ENCODE peak calls at places on chromosomes 6 and 20, in eight cellular contexts. N is body of pancreas, J is testis, E is IMR-90, Z is endothelial cell of umbilical vein, D is H1, I is stomach, Q is A549. K is an unnamed sample.

GRCh38 chr6:55974688-55975087 is 99.3 kb upstream of the BMP5 start:
- DNase-seq in N (no peak), J (no peak), E (no peak), Z (peak), D (no peak), I (no peak), Q (no peak), K (no peak)

GRCh38 chr6:29502597-29502996 is 14.8 kb upstream of the MAS1L start:
- DNase-seq in N (no peak), J (no peak), E (no peak), Z (peak), D (peak), I (no peak), Q (no peak), K (no peak)

GRCh38 chr6:15351631-15352030 is 105.8 kb downstream of the JARID2 start:
- DNase-seq in N (no peak), J (no peak), E (peak), Z (peak), D (no peak), I (no peak), Q (peak), K (peak)

GRCh38 chr6:53066059-53066406 is 829 bp downstream of the FBXO9 start:
- DNase-seq in N (peak), J (peak), E (peak), Z (peak), D (no peak), I (peak), Q (peak), K (peak)

GRCh38 chr6:108621117-108621516 is 60.4 kb downstream of the FOXO3 start:
- DNase-seq in N (peak), J (no peak), E (peak), Z (peak), D (no peak), I (peak), Q (no peak), K (no peak)

GRCh38 chr20:14865731-14866130 is 528.3 kb upstream of the FLRT3 start:
- DNase-seq in N (no peak), J (no peak), E (no peak), Z (no peak), D (no peak), I (no peak), Q (no peak), K (no peak)

GRCh38 chr6:81623106-81623834 is 129.2 kb downstream of the TENT5A start:
- DNase-seq in N (no peak), J (no peak), E (peak), Z (no peak), D (no peak), I (no peak), Q (no peak), K (no peak)

GRCh38 chr6:123888779-123889513 is 85.3 kb downstream of the NKAIN2 start:
- DNase-seq in N (no peak), J (no peak), E (no peak), Z (no peak), D (no peak), I (no peak), Q (no peak), K (no peak)

GRCh38 chr6:21026576-21027273 is 492.5 kb downstream of the CDKAL1 start:
- DNase-seq in N (no peak), J (no peak), E (peak), Z (peak), D (no peak), I (no peak), Q (no peak), K (no peak)

DNA sequence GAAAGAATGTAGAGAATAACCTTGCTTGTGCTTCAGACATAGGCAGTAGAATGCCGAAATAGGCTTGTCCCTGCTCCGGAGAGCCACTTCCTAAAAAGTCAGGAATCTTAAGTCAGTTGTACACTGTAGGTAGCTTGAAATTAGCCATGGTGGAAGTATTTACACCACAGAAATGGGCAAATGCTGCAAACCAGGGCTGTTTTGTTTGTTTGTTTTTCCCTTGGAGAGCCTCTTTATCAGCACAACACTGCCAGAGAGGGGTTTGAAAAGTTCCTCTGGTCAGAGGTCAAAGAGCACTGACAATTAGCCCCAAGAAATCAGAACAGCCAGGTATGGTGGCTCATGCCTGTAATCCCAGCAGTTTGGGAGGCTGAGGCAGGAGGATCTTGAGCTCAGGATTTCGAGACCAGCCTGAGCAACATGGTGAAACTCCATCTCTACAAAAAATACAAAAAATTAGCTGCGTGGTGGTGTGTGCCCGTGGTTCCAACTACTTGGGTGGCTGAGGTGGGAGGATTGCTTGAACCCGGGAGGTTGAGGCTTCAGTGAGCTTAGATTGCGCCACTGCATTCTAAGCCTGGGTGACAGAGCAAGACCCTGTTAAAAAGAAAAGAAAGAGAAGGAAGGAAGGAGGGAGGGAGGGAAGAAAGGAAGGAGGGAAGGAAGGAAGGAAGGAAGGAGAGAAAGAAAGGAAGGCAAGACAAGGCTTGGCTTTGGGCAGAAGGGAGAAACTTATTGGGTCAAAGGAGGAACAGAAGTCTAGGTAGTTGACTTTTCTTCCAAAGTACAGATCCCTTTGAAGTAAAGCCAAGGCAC is 61.0 kb upstream of the ZMYND8 start:
- DNase-seq in N (no peak), J (no peak), E (no peak), Z (no peak), D (no peak), I (no peak), Q (no peak), K (no peak)
- H3K27ac ChIP-seq in N (no peak), J (no peak), E (no peak), Z (no peak), D (no peak), I (no peak), Q (peak), K (no peak)

DNA sequence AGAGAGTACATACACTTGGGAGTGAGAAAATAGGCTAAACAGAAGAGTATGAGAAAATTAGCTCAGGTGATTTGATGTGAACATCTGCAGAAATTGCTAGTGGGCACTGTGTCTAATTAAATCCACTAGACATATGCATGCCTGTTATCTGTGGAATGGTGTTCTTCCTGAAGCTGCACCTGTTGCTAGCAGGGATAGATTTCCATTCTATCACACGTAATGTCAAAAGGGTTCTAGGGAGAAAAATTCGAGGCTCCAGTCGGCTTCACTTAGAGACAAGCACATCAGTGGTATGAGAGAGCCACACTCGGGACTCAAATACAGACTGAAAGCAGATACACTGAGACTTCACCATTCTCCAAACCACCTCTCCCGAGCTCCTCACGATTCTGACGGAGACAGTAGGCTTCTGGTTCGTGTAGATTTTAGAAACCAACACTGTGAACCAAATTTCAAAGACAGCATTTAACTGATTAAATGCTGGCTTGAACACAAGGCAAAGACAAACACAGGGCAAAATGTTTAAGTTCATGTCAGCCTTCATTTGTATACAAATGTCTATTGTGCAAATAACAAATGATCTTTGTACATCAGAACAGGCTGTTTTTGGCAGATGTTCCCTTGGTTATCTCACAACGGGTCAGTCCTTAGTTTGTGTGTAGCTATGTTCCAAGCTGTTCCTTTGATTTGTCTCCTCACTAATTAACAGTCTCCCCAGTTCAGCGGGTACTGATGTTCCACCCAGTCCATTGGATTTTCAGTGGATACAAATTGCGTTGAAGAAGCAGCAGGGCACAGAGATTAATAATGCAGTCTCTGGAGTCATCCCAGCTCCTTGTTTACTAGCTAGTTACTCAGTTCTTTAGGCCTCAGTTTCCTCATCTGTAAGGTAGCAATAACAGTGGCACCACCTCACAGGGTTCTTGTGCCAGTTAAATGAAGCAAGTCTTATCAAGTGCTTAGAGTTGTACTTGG is 131.0 kb upstream of the IFNGR1 start:
- DNase-seq in N (no peak), J (no peak), E (no peak), Z (no peak), D (no peak), I (no peak), Q (no peak), K (no peak)
- H3K4me3 ChIP-seq in N (no peak), J (no peak), E (no peak), Z (no peak), D (no peak), I (no peak), Q (no peak), K (no peak)

DNA sequence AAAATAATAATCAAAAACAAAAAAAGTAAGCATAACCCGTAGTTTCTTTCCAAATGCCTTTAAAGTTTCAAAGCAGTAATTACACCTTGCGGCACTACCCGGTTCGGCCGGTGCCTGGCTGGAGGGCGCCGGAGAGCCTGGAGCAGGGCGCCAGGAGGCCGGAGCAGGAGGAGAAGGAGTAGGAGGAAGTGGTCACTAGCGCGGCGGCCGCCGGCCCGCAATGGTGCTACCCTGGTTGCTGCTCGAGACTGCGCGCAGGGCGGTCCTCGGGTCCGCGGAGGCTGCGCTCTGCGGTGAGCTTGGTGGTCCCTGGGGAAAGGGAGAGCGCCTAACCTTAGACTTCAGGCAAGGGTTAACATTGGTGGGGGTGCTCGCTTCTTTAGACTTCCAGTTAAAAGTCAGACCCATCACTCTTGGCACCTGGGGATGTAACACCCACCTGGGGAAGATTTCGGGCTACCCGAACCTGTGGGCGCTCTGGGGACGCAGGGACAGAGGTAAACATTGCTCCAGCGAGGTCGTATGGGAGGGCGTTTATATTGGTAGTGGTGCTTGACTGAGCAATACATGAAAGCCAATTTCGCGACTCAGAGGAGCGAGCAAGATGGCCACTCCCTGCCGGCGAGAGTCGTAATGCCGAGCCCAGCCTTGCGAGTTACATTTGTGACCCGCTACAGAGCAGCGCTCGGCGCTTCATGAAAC is 5.8 kb upstream of the USP45 start:
- DNase-seq in N (peak), J (peak), E (peak), Z (peak), D (peak), I (peak), Q (peak), K (peak)
- TF ChIP-seq POLR2A in N (peak), J (no peak), E (peak), Z (peak), D (peak), I (no peak), Q (peak), K (peak)

GRCh38 chr20:51237278-51237677 is 214.4 kb upstream of the KCNG1 start:
- DNase-seq in N (no peak), J (no peak), E (peak), Z (no peak), D (no peak), I (no peak), Q (no peak), K (peak)
- H3K27ac ChIP-seq in N (no peak), J (no peak), E (no peak), Z (no peak), D (no peak), I (no peak), Q (no peak), K (peak)

DNA sequence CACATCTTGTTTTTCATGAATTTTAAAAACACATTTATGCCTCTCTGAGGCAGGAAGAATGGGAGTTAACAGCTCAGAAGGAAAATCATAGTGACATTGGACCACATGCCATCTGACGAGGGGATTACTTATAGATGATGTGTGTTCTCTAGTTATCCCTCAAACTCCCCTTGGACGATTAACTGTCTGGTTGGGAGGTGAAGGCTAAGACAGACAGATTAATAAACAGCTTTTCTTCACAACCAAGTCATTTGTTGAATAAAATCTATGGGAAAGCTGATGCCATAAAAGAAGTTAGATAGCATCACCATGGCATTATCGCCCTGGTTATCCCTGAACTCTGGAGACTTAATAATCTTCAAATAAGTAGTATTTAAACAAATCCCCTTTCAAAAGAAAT is 80.1 kb upstream of the PREP start:
- DNase-seq in N (no peak), J (no peak), E (no peak), Z (no peak), D (no peak), I (no peak), Q (no peak), K (no peak)
- H3K4me3 ChIP-seq in N (no peak), J (no peak), E (no peak), Z (no peak), D (no peak), I (no peak), Q (no peak), K (no peak)

DNA sequence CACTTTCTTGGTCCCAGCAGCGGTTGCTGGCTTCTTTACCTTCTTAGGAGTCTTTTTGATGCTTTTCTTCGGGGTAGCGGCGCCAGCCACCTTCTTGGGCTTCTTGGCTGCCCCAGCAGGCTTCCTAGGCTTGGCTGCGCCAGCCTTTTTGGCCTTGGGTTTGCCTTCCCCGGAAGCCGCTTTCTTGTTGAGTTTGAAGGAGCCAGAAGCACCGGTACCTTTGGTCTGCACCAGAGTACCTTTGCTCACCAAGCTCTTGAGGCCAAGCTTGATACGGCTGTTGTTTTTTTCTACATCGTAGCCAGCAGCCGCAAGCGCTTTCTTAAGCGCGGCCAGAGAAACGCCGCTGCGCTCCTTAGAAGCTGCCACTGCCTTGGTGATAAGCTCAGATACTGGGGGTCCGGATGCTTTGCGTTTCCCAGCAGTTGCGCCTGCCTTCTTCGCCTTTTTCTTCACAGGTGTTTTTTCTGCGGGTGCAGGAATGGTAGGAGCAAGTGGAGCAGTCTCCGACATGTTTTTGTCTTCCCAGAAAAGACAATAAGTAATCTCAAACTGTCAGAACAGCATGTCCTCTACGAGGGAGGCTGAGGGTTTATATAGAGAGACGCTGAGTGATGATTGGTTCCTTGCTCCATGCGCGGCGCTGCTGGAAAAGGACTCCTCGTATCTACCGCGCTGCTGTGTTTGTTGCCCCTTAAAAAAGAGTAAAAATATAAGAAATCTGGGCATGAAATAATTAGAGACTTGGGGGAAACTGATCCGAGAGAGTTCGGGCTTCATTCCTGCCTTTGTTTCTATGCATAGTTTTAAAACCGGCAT is 130.4 kb upstream of the BTN3A2 start:
- DNase-seq in N (no peak), J (peak), E (peak), Z (peak), D (peak), I (peak), Q (peak), K (no peak)
- TF ChIP-seq POLR2A in N (peak), J (peak), E (peak), Z (peak), D (peak), I (no peak), Q (peak), K (no peak)

GRCh38 chr20:37343212-37343993 is 2.5 kb upstream of the SRC start:
- DNase-seq in N (peak), J (peak), E (no peak), Z (no peak), D (no peak), I (peak), Q (peak), K (no peak)
- H3K27ac ChIP-seq in N (peak), J (no peak), E (no peak), Z (no peak), D (no peak), I (peak), Q (peak), K (no peak)

DNA sequence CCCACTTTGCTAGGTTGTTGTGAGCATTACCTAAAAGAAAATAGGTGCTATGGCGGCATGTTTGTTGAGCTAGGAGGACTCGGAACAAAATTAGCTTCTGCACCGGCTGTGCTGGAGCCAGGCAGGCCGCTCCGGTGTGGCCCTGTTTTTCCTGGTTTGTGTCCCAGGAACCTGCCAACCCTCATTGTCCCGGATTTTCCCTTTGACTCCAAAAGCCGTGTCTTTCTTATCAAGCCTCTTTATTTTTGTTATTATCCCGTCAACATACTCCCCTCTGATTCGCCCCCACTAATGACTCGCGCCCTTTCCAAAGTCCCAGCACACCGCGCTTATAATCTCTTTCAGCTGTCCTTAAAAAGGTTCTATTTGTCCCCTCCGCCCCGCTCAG is 117.0 kb downstream of the MYLK4 start:
- DNase-seq in N (no peak), J (no peak), E (no peak), Z (no peak), D (no peak), I (no peak), Q (no peak), K (no peak)
- H3K4me3 ChIP-seq in N (no peak), J (peak), E (no peak), Z (no peak), D (peak), I (peak), Q (peak), K (peak)

K was measured in heart left ventricle.